ENCODE peak calls at places on chromosomes 1 and 21, in five cellular contexts. O, N, X, B and A are unnamed samples.

GRCh38 chr21:37871121-37871862 is 45.0 kb downstream of the KCNJ6 start:
- DNase-seq in B (peak), X (no peak), O (peak), N (no peak), A (no peak)

GRCh38 chr1:36155560-36156328 is at the start of gene MAP7D1:
- DNase-seq in O (peak), X (peak), N (peak), B (peak), A (peak)

GRCh38 chr1:204746838-204747442 is 61.4 kb upstream of the LRRN2 start:
- DNase-seq in X (peak), N (peak), O (peak), B (peak), A (peak)

GRCh38 chr1:20216574-20216973 is 30.3 kb upstream of the PLA2G2C start:
- DNase-seq in X (peak), N (peak), O (peak), B (peak), A (no peak)

GRCh38 chr1:213669512-213669911 is 318.3 kb upstream of the PROX1 start:
- DNase-seq in X (no peak), O (no peak), N (no peak), B (no peak), A (no peak)

GRCh38 chr1:228377664-228378452 is 28.8 kb downstream of the TRIM11 start:
- DNase-seq in N (no peak), O (no peak), B (no peak), X (no peak), A (peak)

GRCh38 chr1:42658880-42659337 is 686 bp downstream of the PPIH start:
- DNase-seq in N (no peak), B (peak), O (peak), X (peak), A (no peak)

GRCh38 chr1:41221995-41222991 is 19.8 kb downstream of the SCMH1 start:
- DNase-seq in X (peak), N (no peak), O (peak), B (no peak), A (no peak)

GRCh38 chr1:32052887-32053286 is 19.9 kb upstream of the TMEM39B start:
- DNase-seq in X (no peak), B (peak), O (peak), N (no peak), A (peak)

GRCh38 chr21:34800797-34801518 is 132.2 kb downstream of the CLIC6 start:
- DNase-seq in N (no peak), O (peak), B (no peak), X (no peak), A (no peak)

GRCh38 chr1:173580658-173581057 is 22.2 kb downstream of the SLC9C2 start:
- DNase-seq in X (no peak), N (no peak), O (no peak), B (no peak), A (no peak)

GRCh38 chr1:110240476-110241210 is 30.5 kb downstream of the KCNC4 start:
- DNase-seq in O (no peak), B (no peak), X (no peak), N (no peak), A (no peak)

GRCh38 chr21:32753818-32754610 is 17.5 kb downstream of the PAXBP1 start:
- DNase-seq in X (no peak), B (no peak), N (no peak), O (no peak), A (no peak)

DNA sequence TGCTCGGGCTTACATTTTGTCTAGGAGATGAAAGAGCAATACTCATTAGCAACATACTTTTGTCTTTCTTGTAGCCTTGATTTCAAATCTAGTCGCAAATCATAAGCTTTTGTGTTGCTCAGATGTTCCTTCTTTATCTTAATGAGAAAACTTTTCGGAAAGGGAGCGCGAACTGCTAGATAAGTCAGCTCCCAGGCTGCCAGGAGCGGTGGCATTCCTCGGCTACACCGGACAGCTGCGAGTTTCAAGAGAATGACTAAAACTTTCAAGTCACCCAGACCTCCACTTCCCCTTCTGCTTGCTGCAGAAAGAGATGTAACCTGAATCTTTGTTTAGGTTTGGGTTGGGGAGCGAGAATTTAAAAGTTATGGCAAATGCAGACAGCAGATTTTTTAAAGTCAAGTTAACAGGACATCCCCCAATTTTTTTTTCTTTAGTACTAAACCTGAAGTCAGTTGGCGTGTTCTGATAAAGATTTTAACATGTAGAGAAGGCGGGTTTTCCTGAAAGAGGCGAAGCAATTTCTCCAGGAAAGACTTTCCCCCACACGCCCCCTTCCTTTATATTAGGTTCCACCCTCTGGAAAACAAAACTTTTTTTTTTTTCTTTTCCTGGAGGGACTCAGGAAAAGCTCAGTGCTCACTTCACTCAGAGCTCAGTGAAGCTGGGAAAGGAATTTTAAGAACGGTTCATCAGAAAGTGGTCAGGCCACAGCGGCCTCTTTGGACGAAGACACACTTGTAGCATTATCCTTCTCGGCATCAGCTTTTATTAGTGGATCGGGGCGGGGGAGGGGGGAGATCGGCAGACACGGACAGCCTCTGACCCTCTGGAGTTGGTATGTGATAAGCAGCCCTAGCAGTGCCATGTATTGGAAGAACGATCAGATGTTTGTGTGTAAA is at the start of gene LHX8:
- DNase-seq in B (no peak), N (peak), O (no peak), X (peak), A (no peak)
- H3K4me3 ChIP-seq in B (no peak), N (peak), O (peak), X (no peak), A (peak)

DNA sequence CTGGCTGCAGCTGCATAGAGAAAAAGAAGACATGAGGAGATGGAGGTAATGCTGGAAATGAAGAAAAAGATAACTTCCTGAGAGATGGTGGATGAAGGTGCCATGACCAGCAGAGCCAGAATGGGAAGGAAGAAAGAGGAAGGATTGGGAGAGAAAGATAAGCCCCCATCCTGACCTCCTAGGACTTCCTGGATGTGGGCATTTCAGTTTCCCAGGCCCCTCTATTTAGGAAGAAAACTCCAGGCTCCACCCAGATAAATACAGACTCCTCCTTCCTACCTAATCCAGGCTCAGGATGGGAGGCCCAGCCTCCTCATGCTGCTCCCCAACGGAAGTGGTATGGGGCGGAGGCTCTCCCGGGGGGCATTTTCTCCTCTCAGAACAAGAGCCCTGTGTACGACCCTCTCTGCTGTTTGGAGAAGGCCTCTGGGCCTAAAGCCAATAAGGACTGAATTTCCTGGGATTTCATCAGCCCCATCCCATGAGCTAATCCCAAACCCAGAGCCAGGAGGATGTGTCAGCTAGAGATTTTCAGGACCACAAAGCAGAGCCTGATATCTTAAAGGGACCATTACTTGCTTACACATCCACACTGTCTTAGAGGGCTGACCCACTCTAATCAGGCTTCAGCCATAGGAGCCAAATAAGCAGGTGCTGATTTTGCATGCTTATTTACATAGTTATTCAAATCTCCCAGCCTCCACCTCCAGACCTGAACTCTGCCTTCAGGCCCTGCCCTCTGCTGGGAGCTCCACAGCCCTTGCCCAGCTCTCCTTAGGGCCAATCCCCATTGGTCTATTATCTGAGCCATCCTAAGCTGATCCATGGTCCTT is 5.1 kb upstream of the ARHGEF2 start:
- DNase-seq in B (peak), X (no peak), N (peak), O (peak), A (no peak)
- TF ChIP-seq CTCF in B (peak), X (no peak), N (peak), O (peak), A (no peak)

DNA sequence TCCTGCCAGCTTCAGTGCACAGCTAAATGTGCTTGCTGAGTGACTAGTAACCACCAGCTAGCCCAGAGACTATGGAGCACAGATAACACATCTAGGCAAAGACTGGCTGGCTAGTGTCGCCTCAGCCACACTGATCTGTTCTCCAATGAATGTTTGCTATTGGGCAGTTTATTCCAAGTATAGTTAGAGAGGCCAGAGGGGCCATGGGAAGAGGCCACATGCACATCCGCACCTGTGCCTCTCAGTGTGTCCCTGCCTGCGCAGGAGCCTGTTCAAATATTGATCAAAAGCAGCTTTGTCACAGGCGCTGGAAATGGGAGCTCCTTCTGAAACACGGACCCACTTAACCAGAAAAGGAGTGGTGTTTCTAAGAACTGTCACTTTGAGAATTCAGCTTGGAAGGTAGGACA is 51.3 kb upstream of the ATP1A1 start:
- DNase-seq in N (no peak), B (no peak), X (no peak), O (no peak), A (no peak)
- H3K4me3 ChIP-seq in N (no peak), B (no peak), X (no peak), O (no peak), A (no peak)

DNA sequence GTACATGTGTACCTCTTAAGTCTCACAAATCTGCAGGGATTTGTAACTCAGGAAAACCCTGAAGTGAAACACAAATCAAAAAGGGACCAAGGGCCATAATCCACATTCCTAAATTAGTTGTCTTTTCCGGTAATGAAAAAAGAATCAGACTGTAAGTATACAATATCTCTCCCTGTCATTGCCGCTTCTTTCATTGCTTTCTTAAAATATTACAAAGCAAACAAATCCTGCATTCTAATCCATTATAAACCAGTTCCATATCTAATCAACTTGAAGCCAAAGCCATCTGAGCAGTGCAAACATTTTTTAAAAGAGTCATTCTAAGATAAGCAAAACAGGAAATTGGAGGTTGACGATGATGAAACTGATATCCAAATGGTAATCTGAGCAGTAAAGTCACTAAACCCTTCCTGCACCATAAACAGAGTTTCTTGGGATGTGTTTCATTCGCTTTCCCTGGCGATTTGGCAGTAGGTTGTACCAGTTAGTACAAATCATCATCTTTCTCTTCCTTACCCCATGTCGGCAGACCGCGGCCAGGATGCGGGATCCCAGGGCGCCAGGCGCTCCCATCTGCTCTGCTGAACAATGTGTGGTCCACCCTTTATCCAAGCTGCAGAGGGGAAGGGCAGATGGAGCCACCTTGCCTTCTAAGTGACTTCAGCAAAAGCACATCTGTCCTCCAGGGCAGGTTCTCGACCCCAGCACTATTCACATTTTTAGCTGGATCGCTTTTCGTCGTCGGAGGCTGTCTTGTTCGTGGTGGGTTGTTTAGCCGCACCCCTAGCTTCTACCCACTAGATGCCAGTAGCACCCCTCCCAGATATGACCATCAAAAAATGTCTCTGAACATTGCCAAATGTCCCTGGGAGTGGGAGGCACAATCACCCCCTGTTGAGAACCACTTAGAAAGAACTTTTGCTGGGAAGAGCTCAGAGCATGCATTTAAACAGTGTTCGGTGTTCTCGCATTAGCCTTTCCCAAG is 58.4 kb upstream of the SIM2 start:
- DNase-seq in N (no peak), O (no peak), X (peak), B (no peak), A (peak)
- TF ChIP-seq CTCF in N (peak), O (no peak), X (peak), B (peak), A (no peak)

GRCh38 chr1:210262897-210263272 is 30.3 kb downstream of the SERTAD4 start:
- DNase-seq in O (no peak), B (no peak), X (no peak), N (no peak), A (no peak)
- H3K4me3 ChIP-seq in O (no peak), B (no peak), X (no peak), N (no peak), A (no peak)

GRCh38 chr1:6082430-6082971 is 36.8 kb downstream of the KCNAB2 start:
- DNase-seq in X (no peak), N (no peak), O (peak), B (no peak), A (no peak)
- TF ChIP-seq CTCF in X (no peak), N (peak), O (peak), B (peak), A (no peak)

DNA sequence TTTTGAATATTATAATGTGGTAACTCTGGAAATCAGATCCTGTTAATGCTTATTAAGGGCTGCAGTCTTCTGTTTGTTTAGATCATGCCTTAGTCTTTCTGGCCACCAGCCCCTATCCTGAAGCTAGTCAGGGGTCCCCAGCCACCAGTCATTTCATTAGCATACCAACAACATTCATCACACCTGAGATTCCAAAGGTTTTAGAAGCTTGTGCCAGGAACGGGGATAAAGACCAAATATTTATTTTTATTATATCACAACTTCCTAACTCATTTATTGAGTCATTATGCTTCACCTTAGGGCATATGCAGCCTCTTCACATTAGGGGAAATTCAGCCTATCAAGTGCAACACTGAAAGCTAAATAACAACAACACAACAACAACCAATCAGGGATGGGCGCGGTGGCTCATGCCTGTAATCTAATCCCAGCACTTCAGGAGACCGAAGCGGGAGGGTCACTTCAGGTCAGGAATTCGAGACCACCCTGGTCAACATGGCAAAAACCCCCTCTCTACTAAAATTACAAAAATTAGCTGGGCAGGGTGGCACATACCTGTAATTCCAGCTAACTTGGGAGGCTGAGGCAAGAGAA is 2.9 kb upstream of the PSEN2 start:
- DNase-seq in X (no peak), O (no peak), B (no peak), N (no peak), A (no peak)
- H3K4me3 ChIP-seq in X (no peak), O (no peak), B (no peak), N (no peak), A (no peak)

DNA sequence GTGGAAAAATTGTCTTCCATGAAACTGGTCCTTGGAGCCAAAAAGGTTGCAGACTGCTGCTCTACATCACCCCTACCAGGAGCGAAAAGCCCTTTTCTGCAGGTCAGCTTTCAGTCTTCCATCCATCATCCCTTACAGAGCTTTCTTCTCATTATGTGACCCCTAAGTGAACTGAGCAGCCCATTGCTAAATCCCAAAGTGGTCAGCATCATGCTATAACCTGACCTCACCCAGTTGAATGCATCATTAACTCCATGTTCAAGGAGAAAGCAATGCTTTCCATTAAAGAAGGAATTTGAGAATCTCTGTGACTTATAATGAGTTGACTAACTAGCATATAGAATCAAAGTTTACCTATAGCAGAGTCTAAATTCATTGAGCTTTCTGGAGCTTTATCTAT is 10.4 kb upstream of the IL24 start:
- DNase-seq in B (no peak), N (no peak), O (no peak), X (no peak), A (no peak)
- TF ChIP-seq CTCF in B (no peak), N (no peak), O (no peak), X (no peak), A (no peak)